ENCODE peak calls at places on chromosomes 16 and 17, in eight cellular contexts. N is Karpas-422, U is IMR-90, B is mesenchymal stem cell, J is fibroblast of lung, Z is mammary epithelial cell, S is neuronal stem cell, W is endodermal cell. C is an unnamed sample.

GRCh38 chr16:11575223-11575589 is 11.5 kb downstream of the LITAF start:
- DNase-seq in N (no peak), U (no peak), B (no peak), J (no peak), Z (no peak), S (no peak), W (no peak), C (no peak)

GRCh38 chr16:49876716-49877129 is 20.8 kb upstream of the ZNF423 start:
- DNase-seq in N (peak), U (no peak), B (peak), J (no peak), Z (no peak), S (peak), W (peak), C (peak)

GRCh38 chr16:88651276-88651988 is 579 bp upstream of the CYBA start:
- DNase-seq in N (peak), U (no peak), B (peak), J (no peak), Z (no peak), S (no peak), W (peak), C (peak)

GRCh38 chr17:80175411-80175810 is 5.6 kb downstream of the CARD14 start:
- DNase-seq in N (no peak), U (no peak), B (peak), J (peak), Z (no peak), S (peak), W (peak), C (peak)

GRCh38 chr17:77379065-77379428 is 238.3 kb downstream of the SEC14L1 start:
- DNase-seq in N (no peak), U (no peak), B (no peak), J (no peak), Z (no peak), S (no peak), W (no peak), C (no peak)

GRCh38 chr17:31373150-31374082 is 18.1 kb upstream of the RAB11FIP4 start:
- DNase-seq in N (peak), U (peak), B (peak), J (peak), Z (peak), S (no peak), W (no peak), C (peak)

GRCh38 chr17:27756467-27757371 is 43.6 kb downstream of the NOS2 start:
- DNase-seq in N (peak), U (peak), B (peak), J (peak), Z (peak), S (peak), W (peak), C (peak)

GRCh38 chr16:3787924-3788661 is 70.8 kb upstream of the TRAP1 start:
- DNase-seq in N (no peak), U (no peak), B (no peak), J (no peak), Z (no peak), S (no peak), W (no peak), C (no peak)

GRCh38 chr17:41144846-41145245 is 4.5 kb upstream of the KRTAP4-6 start:
- DNase-seq in N (no peak), U (no peak), B (no peak), J (no peak), Z (no peak), S (no peak), W (no peak), C (no peak)

DNA sequence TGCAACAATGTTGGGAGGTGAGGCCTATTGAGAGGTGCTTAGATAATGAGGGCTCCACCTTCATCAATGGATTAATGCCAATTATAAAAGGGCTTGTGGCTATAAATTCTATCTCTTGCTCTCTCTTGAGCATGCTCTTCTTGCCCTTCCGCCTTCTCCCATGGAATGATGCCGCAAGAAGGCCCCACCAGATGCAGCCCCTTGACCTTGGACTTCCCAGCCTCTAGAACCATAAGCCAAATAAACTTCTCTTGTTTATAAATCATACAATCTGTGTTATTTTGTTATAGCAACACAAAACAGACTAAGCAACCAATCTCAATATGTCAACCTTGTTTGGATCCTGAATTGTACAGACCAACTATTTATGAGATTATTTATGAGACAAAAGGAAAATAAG is 20.0 kb downstream of the MYH10 start:
- DNase-seq in N (no peak), U (no peak), B (peak), J (no peak), Z (no peak), S (no peak), W (no peak), C (no peak)
- H3K9ac ChIP-seq in N (no peak), U (no peak), B (peak), J (no peak), Z (no peak), S (no peak), W (no peak), C (no peak)

GRCh38 chr17:61225178-61225577 is 174.5 kb upstream of the TBX2 start:
- DNase-seq in N (no peak), U (no peak), B (no peak), J (no peak), Z (no peak), S (no peak), W (no peak), C (no peak)

GRCh38 chr17:61221597-61222471 is 177.8 kb upstream of the TBX2 start:
- DNase-seq in N (no peak), U (peak), B (peak), J (no peak), Z (no peak), S (no peak), W (no peak), C (no peak)

GRCh38 chr17:61221181-61221580 is 178.5 kb upstream of the TBX2 start:
- DNase-seq in N (no peak), U (no peak), B (no peak), J (no peak), Z (no peak), S (no peak), W (no peak), C (peak)

GRCh38 chr17:61227866-61228265 is 171.8 kb upstream of the TBX2 start:
- DNase-seq in N (no peak), U (no peak), B (no peak), J (no peak), Z (no peak), S (no peak), W (no peak), C (no peak)

GRCh38 chr17:61223725-61224124 is 175.9 kb upstream of the TBX2 start:
- DNase-seq in N (no peak), U (no peak), B (no peak), J (no peak), Z (no peak), S (no peak), W (no peak), C (no peak)
- H3K9ac ChIP-seq in N (no peak), U (no peak), B (no peak), J (no peak), Z (no peak), S (no peak), W (no peak), C (no peak)

GRCh38 chr16:56868175-56868574 is 3.2 kb downstream of the SLC12A3 start:
- DNase-seq in N (no peak), U (no peak), B (no peak), J (no peak), Z (no peak), S (no peak), W (no peak), C (no peak)
- H3K9ac ChIP-seq in N (no peak), U (no peak), B (no peak), J (no peak), Z (no peak), S (peak), W (no peak), C (no peak)

DNA sequence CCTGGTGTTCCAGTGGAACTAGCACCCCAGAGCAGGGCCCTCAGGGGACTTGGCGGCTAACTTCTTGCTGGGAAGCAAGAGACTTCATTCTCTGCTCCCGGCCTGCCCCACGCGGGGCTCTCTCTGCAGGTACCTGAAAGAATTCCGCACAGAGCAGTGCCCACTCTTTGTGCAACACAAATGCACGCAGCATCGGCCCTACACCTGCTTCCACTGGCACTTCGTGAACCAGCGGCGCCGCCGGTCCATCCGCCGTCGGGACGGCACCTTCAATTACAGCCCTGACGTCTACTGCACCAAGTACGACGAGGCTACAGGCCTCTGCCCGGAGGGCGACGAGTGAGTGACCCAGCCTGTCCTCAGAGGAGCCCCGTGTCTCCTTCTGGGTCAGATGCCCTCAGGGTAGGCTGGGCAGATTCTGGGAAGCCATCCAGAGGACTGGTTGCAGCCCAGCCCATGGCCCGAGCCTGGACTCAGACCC is 25.1 kb downstream of the UNK start:
- DNase-seq in N (no peak), U (no peak), B (no peak), J (no peak), Z (no peak), S (no peak), W (peak), C (no peak)
- H3K9ac ChIP-seq in N (no peak), U (no peak), B (peak), J (no peak), Z (peak), S (no peak), W (no peak), C (no peak)